ENCODE peak calls at places on chromosomes 7 and 10, in six cellular contexts. C is left ventricle myocardium inferior, V is transverse colon, E is heart right ventricle, W is uterus, I is A549. X is an unnamed sample.

GRCh38 chr10:129770286-129770685 is 193.8 kb downstream of the EBF3 start:
- DNase-seq in C (no peak), V (peak; percentile 4), E (no peak), W (peak; percentile 9), I (no peak), X (no peak)

GRCh38 chr10:86365346-86366032 is 1.1 kb downstream of the GRID1 start:
- DNase-seq in C (no peak), V (no peak), E (no peak), W (no peak), I (no peak), X (no peak)

GRCh38 chr10:122407375-122408125 is 33.0 kb downstream of the PLEKHA1 start:
- DNase-seq in C (no peak), V (no peak), E (peak; percentile 23), W (peak; percentile 21), I (no peak), X (no peak)

GRCh38 chr10:18313626-18314025 is 173.4 kb downstream of the CACNB2 start:
- DNase-seq in C (no peak), V (no peak), E (no peak), W (no peak), I (no peak), X (no peak)

GRCh38 chr7:51680594-51681409 is 364.2 kb upstream of the COBL start:
- DNase-seq in C (no peak), V (no peak), E (no peak), W (no peak), I (no peak), X (no peak)

GRCh38 chr10:68586622-68587325 is 26.6 kb downstream of the TET1 start:
- DNase-seq in C (no peak), V (no peak), E (no peak), W (no peak), I (no peak), X (no peak)

GRCh38 chr7:116828281-116828680 is 34.1 kb upstream of the CAPZA2 start:
- DNase-seq in C (no peak), V (no peak), E (no peak), W (no peak), I (no peak), X (no peak)

GRCh38 chr7:117132385-117133120 is 179.3 kb downstream of the ST7 start:
- DNase-seq in C (no peak), V (no peak), E (no peak), W (no peak), I (peak; percentile 80), X (no peak)

GRCh38 chr10:61001731-61002122 is 57.7 kb upstream of the RHOBTB1 start:
- DNase-seq in C (no peak), V (no peak), E (no peak), W (peak; percentile 17), I (no peak), X (no peak)

GRCh38 chr10:61835909-61836232 is 65.6 kb upstream of the ARID5B start:
- DNase-seq in C (no peak), V (no peak), E (no peak), W (no peak), I (no peak), X (no peak)

GRCh38 chr7:155961241-155962190 is 149.3 kb upstream of the SHH start:
- DNase-seq in C (no peak), V (no peak), E (no peak), W (no peak), I (no peak), X (no peak)

GRCh38 chr10:22554481-22555182 is 159.7 kb downstream of the PIP4K2A start:
- DNase-seq in C (peak; percentile 77), V (peak; percentile 28), E (peak; percentile 61), W (peak; percentile 80), I (no peak), X (peak; percentile 87)

GRCh38 chr10:7956508-7956907 is 98.0 kb upstream of the GATA3 start:
- DNase-seq in C (no peak), V (no peak), E (no peak), W (no peak), I (peak; percentile 35), X (no peak)

GRCh38 chr10:87546971-87547413 is 42.3 kb downstream of the MINPP1 start:
- DNase-seq in C (no peak), V (no peak), E (no peak), W (peak; percentile 40), I (no peak), X (peak; percentile 45)

GRCh38 chr10:79380125-79380917 is 33.1 kb downstream of the PPIF start:
- DNase-seq in C (no peak), V (peak; percentile 40), E (no peak), W (peak; percentile 71), I (peak; percentile 20), X (peak; percentile 75)

GRCh38 chr10:19142967-19143366 is 94.4 kb downstream of the MALRD1 start:
- DNase-seq in C (no peak), V (no peak), E (no peak), W (no peak), I (no peak), X (no peak)

GRCh38 chr7:36652431-36652830 is 71.9 kb downstream of the AOAH start:
- DNase-seq in C (no peak), V (no peak), E (no peak), W (no peak), I (no peak), X (no peak)

GRCh38 chr10:102004376-102004775 is 51.6 kb downstream of the ARMH3 start:
- DNase-seq in C (no peak), V (no peak), E (no peak), W (no peak), I (no peak), X (no peak)

GRCh38 chr7:108367946-108368345 is 88.3 kb downstream of the NRCAM start:
- DNase-seq in C (no peak), V (no peak), E (no peak), W (no peak), I (no peak), X (no peak)

GRCh38 chr7:2982831-2983230 is 60.8 kb downstream of the CARD11 start:
- DNase-seq in C (no peak), V (no peak), E (no peak), W (no peak), I (no peak), X (no peak)

GRCh38 chr7:95199779-95200558 is 124.4 kb downstream of the PON1 start:
- DNase-seq in C (no peak), V (peak; percentile 17), E (peak; percentile 15), W (peak; percentile 22), I (peak; percentile 80), X (peak; percentile 26)

GRCh38 chr7:131687296-131687695 is 130.9 kb upstream of the PODXL start:
- DNase-seq in C (no peak), V (no peak), E (no peak), W (no peak), I (no peak), X (no peak)

GRCh38 chr10:72310241-72310633 is 36.5 kb downstream of the DDIT4 start:
- DNase-seq in C (no peak), V (no peak), E (no peak), W (no peak), I (no peak), X (no peak)

GRCh38 chr10:72311667-72312066 is 37.9 kb downstream of the DDIT4 start:
- DNase-seq in C (no peak), V (no peak), E (no peak), W (no peak), I (no peak), X (no peak)

GRCh38 chr10:72308320-72308987 is 34.7 kb downstream of the DDIT4 start:
- DNase-seq in C (no peak), V (peak; percentile 63), E (peak; percentile 60), W (peak; percentile 66), I (peak; percentile 89), X (peak; percentile 93)

GRCh38 chr10:72309290-72310240 is 35.8 kb downstream of the DDIT4 start:
- DNase-seq in C (peak; percentile 70), V (peak; percentile 74), E (no peak), W (no peak), I (no peak), X (peak; percentile 73)

DNA sequence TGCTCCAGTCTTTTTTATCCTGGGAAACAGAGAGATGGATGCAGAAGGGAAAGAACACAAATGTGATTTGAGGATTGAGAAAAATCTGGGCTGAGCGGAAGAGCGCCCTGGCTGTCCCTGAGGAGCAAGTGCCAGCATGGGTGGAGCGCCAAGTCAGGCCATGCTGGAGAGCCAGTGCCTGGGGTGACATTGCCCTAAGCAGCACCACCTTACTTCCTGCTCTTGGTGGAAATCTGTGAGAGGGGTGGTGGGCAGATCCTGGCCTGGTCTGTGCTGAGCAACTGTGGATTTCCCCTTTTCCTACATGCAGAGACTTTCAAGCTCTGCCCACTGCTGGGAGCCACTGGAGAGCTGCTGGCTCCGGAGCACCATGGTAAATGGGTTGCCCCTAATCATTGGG is 36.9 kb downstream of the DDIT4 start:
- DNase-seq in C (no peak), V (no peak), E (no peak), W (no peak), I (no peak), X (peak; percentile 45)
- H3K4me1 ChIP-seq in C (peaks cover 72% of the 10 kb centered on the region), V (peaks cover 42% of the 10 kb centered on the region), E (peaks cover 49% of the 10 kb centered on the region), W (peaks cover 9% of the 10 kb centered on the region), I (peaks cover 63% of the 10 kb centered on the region), X (peaks cover 32% of the 10 kb centered on the region)

GRCh38 chr7:129553861-129554530 is 51.7 kb downstream of the SMKR1 start:
- DNase-seq in C (no peak), V (no peak), E (no peak), W (no peak), I (no peak), X (no peak)
- H3K4me3 ChIP-seq in C (no peak overlapping the region), V (no peak overlapping the region), E (no peak overlapping the region), W (no peak overlapping the region), I (no peak overlapping the region), X (no peak overlapping the region)

GRCh38 chr10:30980951-30981616 is 50.6 kb downstream of the ZNF438 start:
- DNase-seq in C (peak; percentile 53), V (peak; percentile 33), E (peak; percentile 82), W (peak; percentile 63), I (no peak), X (peak; percentile 27)
- H3K27ac ChIP-seq in C (peak overlapping the region; percentile 80), V (peak overlapping the region; percentile 51), E (peak overlapping the region; percentile 49), W (peak overlapping the region; percentile 1), I (no peak overlapping the region), X (no peak overlapping the region)

DNA sequence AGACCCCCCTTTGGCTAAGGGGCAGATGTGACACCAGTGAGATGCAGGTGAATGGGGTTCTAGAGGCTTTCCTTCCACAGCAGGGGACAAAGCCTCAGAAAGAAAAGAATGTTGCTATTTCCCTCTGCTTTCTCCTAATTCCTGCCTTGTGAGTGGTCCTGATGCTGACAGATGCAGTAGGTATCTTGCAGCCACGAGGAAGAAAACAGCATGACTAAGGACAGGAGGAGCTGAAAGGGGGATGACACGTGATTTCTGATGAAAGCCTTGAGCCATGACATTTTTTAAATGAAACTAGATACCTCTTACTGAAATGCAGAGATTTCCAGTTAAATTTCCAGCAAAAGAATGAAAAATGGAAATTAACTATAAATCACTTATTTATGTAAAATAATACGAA is 92.4 kb downstream of the C1GALT1 start:
- DNase-seq in C (no peak), V (no peak), E (no peak), W (no peak), I (no peak), X (no peak)
- H3K4me1 ChIP-seq in C (no peaks in the 10 kb centered on the region), V (no peaks in the 10 kb centered on the region), E (no peaks in the 10 kb centered on the region), W (no peaks in the 10 kb centered on the region), I (no peaks in the 10 kb centered on the region), X (no peaks in the 10 kb centered on the region)

GRCh38 chr7:92889081-92889480 is 52.7 kb upstream of the CDK6 start:
- DNase-seq in C (no peak), V (no peak), E (no peak), W (no peak), I (no peak), X (no peak)
- H3K4me3 ChIP-seq in C (no peak overlapping the region), V (no peak overlapping the region), E (no peak overlapping the region), W (no peak overlapping the region), I (no peak overlapping the region), X (no peak overlapping the region)

GRCh38 chr10:109992485-109992884 is 15.3 kb upstream of the ADD3 start:
- DNase-seq in C (no peak), V (no peak), E (no peak), W (no peak), I (no peak), X (no peak)
- H3K27ac ChIP-seq in C (peak overlapping the region; percentile 31), V (peak overlapping the region; percentile 41), E (no peak overlapping the region), W (peak overlapping the region; percentile 69), I (no peak overlapping the region), X (no peak overlapping the region)

GRCh38 chr10:113557389-113558321 is 4.8 kb downstream of the HABP2 start:
- DNase-seq in C (no peak), V (no peak), E (peak; percentile 14), W (no peak), I (no peak), X (peak; percentile 56)
- H3K4me1 ChIP-seq in C (peaks cover 13% of the 10 kb centered on the region), V (peaks cover 5% of the 10 kb centered on the region), E (no peaks in the 10 kb centered on the region), W (no peaks in the 10 kb centered on the region), I (peaks cover 14% of the 10 kb centered on the region), X (peaks cover 11% of the 10 kb centered on the region)

X was measured in ovary.